ENCODE peak calls at places on chromosome 18, in seven cellular contexts. One of them, this sample, is unnamed.
A peak's percentile ranks its signal among the peaks of the same experiment; 100 is the strongest.

GRCh38 chr18:7684966-7685365 is 117.8 kb downstream of the PTPRM start:
- DNase-seq in DMS 273 treated with DMSO at 0.1 percent for 48 hours: no peak
- DNase-seq in astrocyte of the cerebellum: no peak
- DNase-seq in ELR: peak; percentile 35
- DNase-seq in astrocyte: no peak
- DNase-seq in stimulated activated CD4-positive, alpha-beta T cell treated with anti-CD3 and anti-CD28 coated beads, Interleukin-15, amount 100 ng/mL, for 1 hour: no peak
- DNase-seq in HS-5: no peak
- DNase-seq in this sample: no peak

GRCh38 chr18:13217466-13217961 is 1.0 kb upstream of the LDLRAD4 start:
- DNase-seq in HS-5: no peak
- DNase-seq in astrocyte of the cerebellum: no peak
- DNase-seq in ELR: peak; percentile 23
- DNase-seq in DMS 273 treated with DMSO at 0.1 percent for 48 hours: no peak
- DNase-seq in astrocyte: peak; percentile 18
- DNase-seq in stimulated activated CD4-positive, alpha-beta T cell treated with anti-CD3 and anti-CD28 coated beads, Interleukin-15, amount 100 ng/mL, for 1 hour: peak; percentile 45
- DNase-seq in this sample: no peak

GRCh38 chr18:23274638-23275482 is 139.6 kb downstream of the CABLES1 start:
- DNase-seq in DMS 273 treated with DMSO at 0.1 percent for 48 hours: no peak
- DNase-seq in astrocyte of the cerebellum: no peak
- DNase-seq in stimulated activated CD4-positive, alpha-beta T cell treated with anti-CD3 and anti-CD28 coated beads, Interleukin-15, amount 100 ng/mL, for 1 hour: no peak
- DNase-seq in astrocyte: no peak
- DNase-seq in HS-5: no peak
- DNase-seq in ELR: no peak
- DNase-seq in this sample: no peak

GRCh38 chr18:48155856-48156255 is 225.4 kb upstream of the SMAD2 start:
- DNase-seq in stimulated activated CD4-positive, alpha-beta T cell treated with anti-CD3 and anti-CD28 coated beads, Interleukin-15, amount 100 ng/mL, for 1 hour: no peak
- DNase-seq in ELR: no peak
- DNase-seq in astrocyte: no peak
- DNase-seq in HS-5: no peak
- DNase-seq in astrocyte of the cerebellum: no peak
- DNase-seq in DMS 273 treated with DMSO at 0.1 percent for 48 hours: no peak
- DNase-seq in this sample: no peak

GRCh38 chr18:58129019-58129374 is 85.0 kb downstream of the NEDD4L start:
- DNase-seq in stimulated activated CD4-positive, alpha-beta T cell treated with anti-CD3 and anti-CD28 coated beads, Interleukin-15, amount 100 ng/mL, for 1 hour: no peak
- DNase-seq in astrocyte of the cerebellum: no peak
- DNase-seq in ELR: no peak
- DNase-seq in HS-5: no peak
- DNase-seq in DMS 273 treated with DMSO at 0.1 percent for 48 hours: no peak
- DNase-seq in astrocyte: no peak
- DNase-seq in this sample: no peak

GRCh38 chr18:7577706-7578105 is 10.6 kb downstream of the PTPRM start:
- DNase-seq in stimulated activated CD4-positive, alpha-beta T cell treated with anti-CD3 and anti-CD28 coated beads, Interleukin-15, amount 100 ng/mL, for 1 hour: no peak
- DNase-seq in HS-5: peak; percentile 63
- DNase-seq in astrocyte of the cerebellum: peak; percentile 54
- DNase-seq in ELR: peak; percentile 84
- DNase-seq in DMS 273 treated with DMSO at 0.1 percent for 48 hours: no peak
- DNase-seq in astrocyte: peak; percentile 74
- DNase-seq in this sample: no peak

GRCh38 chr18:27017901-27018500 is 152.5 kb upstream of the AQP4 start:
- DNase-seq in astrocyte: no peak
- DNase-seq in stimulated activated CD4-positive, alpha-beta T cell treated with anti-CD3 and anti-CD28 coated beads, Interleukin-15, amount 100 ng/mL, for 1 hour: no peak
- DNase-seq in astrocyte of the cerebellum: no peak
- DNase-seq in HS-5: no peak
- DNase-seq in ELR: peak; percentile 3
- DNase-seq in DMS 273 treated with DMSO at 0.1 percent for 48 hours: no peak
- DNase-seq in this sample: no peak

GRCh38 chr18:4450065-4450676 is 4.9 kb downstream of the DLGAP1 start:
- DNase-seq in astrocyte of the cerebellum: no peak
- DNase-seq in HS-5: no peak
- DNase-seq in ELR: no peak
- DNase-seq in DMS 273 treated with DMSO at 0.1 percent for 48 hours: peak; percentile 53
- DNase-seq in astrocyte: no peak
- DNase-seq in stimulated activated CD4-positive, alpha-beta T cell treated with anti-CD3 and anti-CD28 coated beads, Interleukin-15, amount 100 ng/mL, for 1 hour: no peak
- DNase-seq in this sample: no peak

GRCh38 chr18:8248576-8248975 is 360.7 kb upstream of the RAB12 start:
- DNase-seq in DMS 273 treated with DMSO at 0.1 percent for 48 hours: no peak
- DNase-seq in HS-5: no peak
- DNase-seq in astrocyte: no peak
- DNase-seq in ELR: no peak
- DNase-seq in astrocyte of the cerebellum: no peak
- DNase-seq in stimulated activated CD4-positive, alpha-beta T cell treated with anti-CD3 and anti-CD28 coated beads, Interleukin-15, amount 100 ng/mL, for 1 hour: no peak
- DNase-seq in this sample: no peak

This sample was measured in SIG-M5.